ENCODE peak calls at places on chromosomes 4 and X, in five cellular contexts. X is sigmoid colon, V is upper lobe of left lung, U is body of pancreas, C is HepG2. Z is an unnamed sample.

GRCh38 chr4:105831189-105831588 is 64.1 kb upstream of the NPNT start:
- DNase-seq in X (no peak), V (no peak), U (no peak), C (no peak), Z (no peak)

GRCh38 chr4:10706236-10706635 is 21.7 kb upstream of the CLNK start:
- DNase-seq in X (no peak), V (no peak), U (no peak), C (no peak), Z (no peak)

GRCh38 chr4:9825049-9825448 is 43.6 kb downstream of the DRD5 start:
- DNase-seq in X (no peak), V (no peak), U (no peak), C (no peak), Z (no peak)

GRCh38 chr4:7817877-7818675 is 121.6 kb downstream of the AFAP1 start:
- DNase-seq in X (peak), V (no peak), U (peak), C (no peak), Z (no peak)

GRCh38 chr4:46656071-46656470 is 253.0 kb downstream of the COX7B2 start:
- DNase-seq in X (no peak), V (no peak), U (no peak), C (no peak), Z (no peak)

GRCh38 chr4:140930556-140930955 is 174.4 kb upstream of the TBC1D9 start:
- DNase-seq in X (peak), V (no peak), U (no peak), C (no peak), Z (no peak)

GRCh38 chrX:1222511-1223252 is 10.2 kb upstream of the CRLF2 start:
- DNase-seq in X (peak), V (no peak), U (no peak), C (peak), Z (no peak)

GRCh38 chrX:148417934-148418333 is 82.5 kb upstream of the AFF2 start:
- DNase-seq in X (no peak), V (no peak), U (no peak), C (no peak), Z (no peak)

GRCh38 chrX:148049441-148049840 is 68.3 kb downstream of the FMR1NB start:
- DNase-seq in X (no peak), V (no peak), U (no peak), C (peak), Z (no peak)

GRCh38 chr4:173218411-173219125 is 50.0 kb downstream of the GALNT7 start:
- DNase-seq in X (no peak), V (no peak), U (no peak), C (no peak), Z (no peak)

GRCh38 chr4:151801547-151802516 is 41.0 kb upstream of the GATB start:
- DNase-seq in X (no peak), V (peak), U (peak), C (peak), Z (no peak)

GRCh38 chr4:90357117-90357710 is 230.0 kb downstream of the CCSER1 start:
- DNase-seq in X (no peak), V (no peak), U (no peak), C (peak), Z (no peak)

GRCh38 chrX:40152173-40152705 is 54.5 kb upstream of the BCOR start:
- DNase-seq in X (peak), V (no peak), U (no peak), C (no peak), Z (no peak)

GRCh38 chrX:99308302-99308701 is 1101.8 kb downstream of the PCDH19 start:
- DNase-seq in X (no peak), V (no peak), U (no peak), C (no peak), Z (no peak)

GRCh38 chr4:157992038-157992706 is 180.7 kb downstream of the GASK1B start:
- DNase-seq in X (no peak), V (no peak), U (peak), C (peak), Z (no peak)

GRCh38 chr4:25551608-25552007 is 104.0 kb upstream of the SLC34A2 start:
- DNase-seq in X (no peak), V (peak), U (no peak), C (no peak), Z (no peak)

GRCh38 chr4:187179086-187180070 is 455.7 kb upstream of the FAT1 start:
- DNase-seq in X (no peak), V (no peak), U (no peak), C (no peak), Z (no peak)

GRCh38 chr4:135050086-135050717 is 848.6 kb upstream of the PABPC4L start:
- DNase-seq in X (no peak), V (no peak), U (no peak), C (no peak), Z (no peak)

GRCh38 chr4:145316961-145317360 is 136.6 kb upstream of the OTUD4 start:
- DNase-seq in X (no peak), V (no peak), U (no peak), C (no peak), Z (no peak)

GRCh38 chr4:23654791-23655190 is 235.1 kb downstream of the PPARGC1A start:
- DNase-seq in X (no peak), V (no peak), U (no peak), C (no peak), Z (no peak)

GRCh38 chrX:68428431-68428830 is 4.9 kb downstream of the OPHN1 start:
- DNase-seq in X (no peak), V (no peak), U (no peak), C (no peak), Z (no peak)

GRCh38 chr4:6746721-6747689 is 31.0 kb downstream of the BLOC1S4 start:
- DNase-seq in X (no peak), V (peak), U (peak), C (no peak), Z (no peak)

GRCh38 chrX:95427389-95427788 is 1257.3 kb upstream of the DIAPH2 start:
- DNase-seq in X (no peak), V (no peak), U (no peak), C (no peak), Z (no peak)

GRCh38 chr4:162117051-162117450 is 46.7 kb downstream of the FSTL5 start:
- DNase-seq in X (no peak), V (no peak), U (no peak), C (no peak), Z (no peak)
- TF ChIP-seq CTCF in X (no peak), V (no peak), U (no peak), C (no peak), Z (no peak)

DNA sequence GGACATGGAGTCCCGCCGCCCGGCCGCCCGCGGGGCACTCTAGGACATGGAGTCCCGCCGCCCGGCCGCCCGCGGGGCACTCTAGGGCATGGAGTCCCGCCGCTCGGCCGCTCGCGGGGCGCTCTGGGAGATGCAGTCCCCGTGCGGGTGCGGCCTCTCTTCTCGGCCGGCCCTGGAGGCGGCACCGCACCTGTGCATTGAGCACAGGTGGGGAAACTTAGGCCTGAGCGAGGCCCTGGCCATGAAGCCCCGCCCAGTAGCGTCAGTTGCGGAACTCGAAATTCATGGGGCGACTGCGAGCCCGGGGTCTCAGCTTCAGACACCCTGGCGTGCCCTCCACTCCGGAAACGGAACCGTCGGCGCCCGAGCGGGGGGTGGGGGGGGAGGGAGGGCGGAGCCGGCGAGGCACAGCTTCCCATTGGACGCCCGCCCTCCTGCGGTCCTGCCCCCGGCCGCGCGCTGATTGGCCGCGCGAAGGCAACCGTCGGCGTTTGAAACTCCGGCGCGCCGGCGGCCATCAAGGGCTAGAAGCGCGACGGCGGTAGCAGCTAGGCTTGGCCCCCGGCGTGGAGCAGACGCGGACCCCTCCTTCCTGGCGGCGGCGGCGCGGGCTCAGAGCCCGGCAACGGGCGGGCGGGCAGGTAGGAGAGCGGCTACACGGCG is at the start of the genes TACC3 and TMEM129:
- DNase-seq in X (peak), V (peak), U (peak), C (peak), Z (peak)
- TF ChIP-seq POLR2A in X (peak), V (peak), U (peak), C (no peak), Z (peak)

GRCh38 chrX:78754917-78755316 is 7.4 kb downstream of the LPAR4 start:
- DNase-seq in X (no peak), V (no peak), U (no peak), C (no peak), Z (no peak)
- H3K27ac ChIP-seq in X (no peak), V (no peak), U (no peak), C (no peak), Z (no peak)

DNA sequence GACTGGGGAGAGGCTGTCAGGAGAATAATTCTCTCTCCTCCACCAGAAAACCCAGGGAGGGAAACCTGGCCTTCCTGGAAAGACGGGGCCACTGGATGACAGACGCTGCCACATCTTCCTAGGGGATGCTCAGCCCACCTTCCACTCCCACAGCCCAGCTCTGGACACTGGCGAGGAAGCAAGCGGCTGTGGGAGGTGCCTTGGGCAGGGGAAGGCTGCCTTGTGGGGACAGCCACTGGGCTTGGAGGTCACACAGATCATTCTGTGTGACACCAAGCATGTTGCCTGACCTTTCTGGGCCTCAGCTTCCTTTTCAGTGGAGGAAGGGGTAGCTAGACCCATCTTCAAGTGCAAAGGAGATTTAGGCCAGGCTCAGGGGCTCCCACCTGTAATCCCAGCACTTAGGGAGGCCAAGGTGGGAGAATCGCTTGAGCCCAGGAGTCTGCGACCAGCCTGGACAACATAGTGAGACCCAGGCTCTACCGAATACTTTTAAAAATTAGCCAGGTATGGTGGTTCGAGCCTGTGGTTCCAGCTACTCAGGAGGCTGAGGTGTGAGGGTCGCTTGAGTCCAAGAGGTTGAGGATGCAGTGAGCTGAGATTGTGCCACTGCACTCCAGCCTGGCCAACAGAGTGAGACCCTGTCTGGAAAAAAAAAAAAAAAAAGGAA is 9.8 kb upstream of the MSX1 start:
- DNase-seq in X (peak), V (no peak), U (no peak), C (no peak), Z (no peak)
- TF ChIP-seq CTCF in X (no peak), V (no peak), U (no peak), C (no peak), Z (no peak)

GRCh38 chr4:2792711-2793577 is at the start of gene SH3BP2:
- DNase-seq in X (peak), V (peak), U (peak), C (peak), Z (no peak)
- TF ChIP-seq POLR2A in X (no peak), V (no peak), U (no peak), C (no peak), Z (no peak)

GRCh38 chrX:109872021-109872730 is 130.7 kb upstream of the TMEM164 start:
- DNase-seq in X (no peak), V (no peak), U (peak), C (peak), Z (no peak)

GRCh38 chrX:109871489-109871888 is 131.4 kb upstream of the TMEM164 start:
- DNase-seq in X (no peak), V (no peak), U (no peak), C (no peak), Z (no peak)

GRCh38 chrX:109874548-109874947 is 128.4 kb upstream of the TMEM164 start:
- DNase-seq in X (no peak), V (no peak), U (no peak), C (no peak), Z (no peak)

GRCh38 chrX:109873983-109874382 is 128.9 kb upstream of the TMEM164 start:
- DNase-seq in X (no peak), V (peak), U (no peak), C (no peak), Z (no peak)

DNA sequence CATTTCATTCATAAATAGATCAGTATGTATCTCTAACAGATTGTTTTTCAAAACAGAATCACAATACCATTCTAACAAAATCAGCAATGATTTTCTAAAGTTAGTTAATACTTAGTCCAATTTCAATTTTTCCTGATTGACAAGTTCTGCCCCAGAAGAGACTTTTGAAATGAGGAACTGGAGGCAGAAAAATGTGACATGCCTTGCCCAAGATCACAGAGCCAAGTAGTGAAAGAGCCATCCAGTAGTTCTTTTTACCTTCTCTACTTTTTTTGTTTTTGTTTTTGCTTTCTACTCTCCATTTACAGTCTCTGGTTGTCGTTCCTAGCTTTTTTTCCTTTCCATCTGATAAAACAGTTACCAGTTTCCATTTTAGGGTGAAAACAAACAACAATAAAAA is 129.3 kb upstream of the TMEM164 start:
- DNase-seq in X (no peak), V (no peak), U (no peak), C (no peak), Z (no peak)
- H3K27ac ChIP-seq in X (no peak), V (no peak), U (no peak), C (no peak), Z (peak)

DNA sequence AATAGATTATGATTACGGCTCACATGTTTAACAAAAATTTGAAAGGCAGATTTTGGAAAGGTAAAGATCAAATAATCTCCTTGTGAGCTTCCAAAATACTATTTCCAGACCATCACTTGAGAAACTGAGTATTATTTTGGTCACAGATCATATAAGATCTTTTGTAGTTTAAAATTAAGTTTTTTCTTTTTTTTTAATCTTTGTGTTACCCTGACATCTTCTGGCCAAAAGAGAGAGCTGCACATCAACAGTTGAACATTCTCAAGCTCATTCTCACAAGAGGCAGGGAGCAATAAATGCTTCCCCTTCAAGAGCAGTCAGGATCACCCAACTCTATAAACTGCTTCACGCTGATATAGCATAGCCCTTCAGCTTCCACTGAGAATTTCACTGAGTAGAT is 15.9 kb downstream of the TMEM192 start:
- DNase-seq in X (no peak), V (no peak), U (no peak), C (peak), Z (no peak)
- TF ChIP-seq CTCF in X (no peak), V (no peak), U (peak), C (peak), Z (peak)

GRCh38 chrX:19343462-19344206 is at the start of gene PDHA1:
- DNase-seq in X (peak), V (peak), U (peak), C (peak), Z (peak)
- TF ChIP-seq POLR2A in X (peak), V (peak), U (peak), C (peak), Z (peak)